ENCODE peak calls at places on chromosomes 7 and 10, in nine cellular contexts. One of them, this sample, is unnamed.

GRCh38 chr10:97849491-97850402 is at the start of gene GOLGA7B:
- DNase-seq in tibial nerve: no peak
- DNase-seq in activated effector memory CD4-positive, alpha-beta T cell treated with anti-CD3 and anti-CD28 coated beads, Interleukin-2, amount 50 U/mL, for 16 hours: peak
- DNase-seq in aorta: no peak
- DNase-seq in activated CD4-positive, alpha-beta T cell treated with anti-CD3 and anti-CD28 coated beads, Interleukin-2, amount 10 ng/mL, durations not matched to agents 7 days and 5 days: peak
- DNase-seq in lower lobe of right lung: peak
- DNase-seq in activated naive CD4-positive, alpha-beta T cell treated with anti-CD3 and anti-CD28 coated beads for 36 hours: peak
- DNase-seq in T-helper 1 cell: peak
- DNase-seq in osteocyte: no peak
- DNase-seq in this sample: peak

GRCh38 chr10:70234668-70235447 is 1.6 kb upstream of the PPA1 start:
- DNase-seq in tibial nerve: peak
- DNase-seq in activated effector memory CD4-positive, alpha-beta T cell treated with anti-CD3 and anti-CD28 coated beads, Interleukin-2, amount 50 U/mL, for 16 hours: no peak
- DNase-seq in aorta: no peak
- DNase-seq in activated CD4-positive, alpha-beta T cell treated with anti-CD3 and anti-CD28 coated beads, Interleukin-2, amount 10 ng/mL, durations not matched to agents 7 days and 5 days: no peak
- DNase-seq in lower lobe of right lung: no peak
- DNase-seq in activated naive CD4-positive, alpha-beta T cell treated with anti-CD3 and anti-CD28 coated beads for 36 hours: no peak
- DNase-seq in T-helper 1 cell: no peak
- DNase-seq in osteocyte: no peak
- DNase-seq in this sample: no peak

GRCh38 chr10:51886438-51887068 is 187.2 kb upstream of the CSTF2T start:
- DNase-seq in tibial nerve: no peak
- DNase-seq in activated effector memory CD4-positive, alpha-beta T cell treated with anti-CD3 and anti-CD28 coated beads, Interleukin-2, amount 50 U/mL, for 16 hours: no peak
- DNase-seq in aorta: no peak
- DNase-seq in activated CD4-positive, alpha-beta T cell treated with anti-CD3 and anti-CD28 coated beads, Interleukin-2, amount 10 ng/mL, durations not matched to agents 7 days and 5 days: no peak
- DNase-seq in lower lobe of right lung: no peak
- DNase-seq in activated naive CD4-positive, alpha-beta T cell treated with anti-CD3 and anti-CD28 coated beads for 36 hours: no peak
- DNase-seq in T-helper 1 cell: no peak
- DNase-seq in osteocyte: no peak
- DNase-seq in this sample: no peak

GRCh38 chr10:78756604-78757442 is 311.9 kb upstream of the ZMIZ1 start:
- DNase-seq in tibial nerve: peak
- DNase-seq in activated effector memory CD4-positive, alpha-beta T cell treated with anti-CD3 and anti-CD28 coated beads, Interleukin-2, amount 50 U/mL, for 16 hours: no peak
- DNase-seq in aorta: peak
- DNase-seq in activated CD4-positive, alpha-beta T cell treated with anti-CD3 and anti-CD28 coated beads, Interleukin-2, amount 10 ng/mL, durations not matched to agents 7 days and 5 days: no peak
- DNase-seq in lower lobe of right lung: peak
- DNase-seq in activated naive CD4-positive, alpha-beta T cell treated with anti-CD3 and anti-CD28 coated beads for 36 hours: peak
- DNase-seq in T-helper 1 cell: no peak
- DNase-seq in osteocyte: no peak
- DNase-seq in this sample: peak

GRCh38 chr10:68542046-68542445 is 14.7 kb upstream of the SLC25A16 start:
- DNase-seq in tibial nerve: no peak
- DNase-seq in activated effector memory CD4-positive, alpha-beta T cell treated with anti-CD3 and anti-CD28 coated beads, Interleukin-2, amount 50 U/mL, for 16 hours: no peak
- DNase-seq in aorta: no peak
- DNase-seq in activated CD4-positive, alpha-beta T cell treated with anti-CD3 and anti-CD28 coated beads, Interleukin-2, amount 10 ng/mL, durations not matched to agents 7 days and 5 days: no peak
- DNase-seq in lower lobe of right lung: no peak
- DNase-seq in activated naive CD4-positive, alpha-beta T cell treated with anti-CD3 and anti-CD28 coated beads for 36 hours: no peak
- DNase-seq in T-helper 1 cell: no peak
- DNase-seq in osteocyte: no peak
- DNase-seq in this sample: no peak

GRCh38 chr10:3636356-3637181 is 148.4 kb downstream of the KLF6 start:
- DNase-seq in tibial nerve: no peak
- DNase-seq in activated effector memory CD4-positive, alpha-beta T cell treated with anti-CD3 and anti-CD28 coated beads, Interleukin-2, amount 50 U/mL, for 16 hours: no peak
- DNase-seq in aorta: no peak
- DNase-seq in activated CD4-positive, alpha-beta T cell treated with anti-CD3 and anti-CD28 coated beads, Interleukin-2, amount 10 ng/mL, durations not matched to agents 7 days and 5 days: no peak
- DNase-seq in lower lobe of right lung: no peak
- DNase-seq in activated naive CD4-positive, alpha-beta T cell treated with anti-CD3 and anti-CD28 coated beads for 36 hours: no peak
- DNase-seq in T-helper 1 cell: no peak
- DNase-seq in osteocyte: no peak
- DNase-seq in this sample: no peak

GRCh38 chr7:123557631-123558505 is at the start of gene NDUFA5:
- DNase-seq in tibial nerve: peak
- DNase-seq in activated effector memory CD4-positive, alpha-beta T cell treated with anti-CD3 and anti-CD28 coated beads, Interleukin-2, amount 50 U/mL, for 16 hours: peak
- DNase-seq in aorta: peak
- DNase-seq in activated CD4-positive, alpha-beta T cell treated with anti-CD3 and anti-CD28 coated beads, Interleukin-2, amount 10 ng/mL, durations not matched to agents 7 days and 5 days: peak
- DNase-seq in lower lobe of right lung: peak
- DNase-seq in activated naive CD4-positive, alpha-beta T cell treated with anti-CD3 and anti-CD28 coated beads for 36 hours: peak
- DNase-seq in T-helper 1 cell: peak
- DNase-seq in osteocyte: peak
- DNase-seq in this sample: peak

GRCh38 chr7:64630496-64630895 is 35.4 kb upstream of the ZNF107 start:
- DNase-seq in tibial nerve: no peak
- DNase-seq in activated effector memory CD4-positive, alpha-beta T cell treated with anti-CD3 and anti-CD28 coated beads, Interleukin-2, amount 50 U/mL, for 16 hours: no peak
- DNase-seq in aorta: no peak
- DNase-seq in activated CD4-positive, alpha-beta T cell treated with anti-CD3 and anti-CD28 coated beads, Interleukin-2, amount 10 ng/mL, durations not matched to agents 7 days and 5 days: no peak
- DNase-seq in lower lobe of right lung: no peak
- DNase-seq in activated naive CD4-positive, alpha-beta T cell treated with anti-CD3 and anti-CD28 coated beads for 36 hours: no peak
- DNase-seq in T-helper 1 cell: no peak
- DNase-seq in osteocyte: no peak
- DNase-seq in this sample: no peak

GRCh38 chr10:4514445-4515108 is 311.4 kb upstream of the AKR1E2 start:
- DNase-seq in tibial nerve: peak
- DNase-seq in activated effector memory CD4-positive, alpha-beta T cell treated with anti-CD3 and anti-CD28 coated beads, Interleukin-2, amount 50 U/mL, for 16 hours: no peak
- DNase-seq in aorta: peak
- DNase-seq in activated CD4-positive, alpha-beta T cell treated with anti-CD3 and anti-CD28 coated beads, Interleukin-2, amount 10 ng/mL, durations not matched to agents 7 days and 5 days: no peak
- DNase-seq in lower lobe of right lung: peak
- DNase-seq in activated naive CD4-positive, alpha-beta T cell treated with anti-CD3 and anti-CD28 coated beads for 36 hours: peak
- DNase-seq in T-helper 1 cell: no peak
- DNase-seq in osteocyte: no peak
- DNase-seq in this sample: peak

GRCh38 chr7:44274623-44274975 is 50.8 kb downstream of the CAMK2B start:
- DNase-seq in tibial nerve: no peak
- DNase-seq in activated effector memory CD4-positive, alpha-beta T cell treated with anti-CD3 and anti-CD28 coated beads, Interleukin-2, amount 50 U/mL, for 16 hours: no peak
- DNase-seq in aorta: peak
- DNase-seq in activated CD4-positive, alpha-beta T cell treated with anti-CD3 and anti-CD28 coated beads, Interleukin-2, amount 10 ng/mL, durations not matched to agents 7 days and 5 days: no peak
- DNase-seq in lower lobe of right lung: peak
- DNase-seq in activated naive CD4-positive, alpha-beta T cell treated with anti-CD3 and anti-CD28 coated beads for 36 hours: no peak
- DNase-seq in T-helper 1 cell: no peak
- DNase-seq in osteocyte: no peak
- DNase-seq in this sample: peak

GRCh38 chr10:93074137-93074596 is 474 bp downstream of the CYP26A1 start:
- DNase-seq in tibial nerve: no peak
- DNase-seq in activated effector memory CD4-positive, alpha-beta T cell treated with anti-CD3 and anti-CD28 coated beads, Interleukin-2, amount 50 U/mL, for 16 hours: no peak
- DNase-seq in aorta: no peak
- DNase-seq in activated CD4-positive, alpha-beta T cell treated with anti-CD3 and anti-CD28 coated beads, Interleukin-2, amount 10 ng/mL, durations not matched to agents 7 days and 5 days: no peak
- DNase-seq in lower lobe of right lung: no peak
- DNase-seq in activated naive CD4-positive, alpha-beta T cell treated with anti-CD3 and anti-CD28 coated beads for 36 hours: no peak
- DNase-seq in T-helper 1 cell: no peak
- DNase-seq in osteocyte: no peak
- DNase-seq in this sample: no peak

GRCh38 chr10:113563306-113564088 is 10.6 kb downstream of the HABP2 start:
- DNase-seq in tibial nerve: peak
- DNase-seq in activated effector memory CD4-positive, alpha-beta T cell treated with anti-CD3 and anti-CD28 coated beads, Interleukin-2, amount 50 U/mL, for 16 hours: peak
- DNase-seq in aorta: peak
- DNase-seq in activated CD4-positive, alpha-beta T cell treated with anti-CD3 and anti-CD28 coated beads, Interleukin-2, amount 10 ng/mL, durations not matched to agents 7 days and 5 days: peak
- DNase-seq in lower lobe of right lung: peak
- DNase-seq in activated naive CD4-positive, alpha-beta T cell treated with anti-CD3 and anti-CD28 coated beads for 36 hours: peak
- DNase-seq in T-helper 1 cell: peak
- DNase-seq in osteocyte: peak
- DNase-seq in this sample: peak

GRCh38 chr7:110521357-110521756 is 569.6 kb upstream of the LRRN3 start:
- DNase-seq in tibial nerve: no peak
- DNase-seq in activated effector memory CD4-positive, alpha-beta T cell treated with anti-CD3 and anti-CD28 coated beads, Interleukin-2, amount 50 U/mL, for 16 hours: no peak
- DNase-seq in aorta: no peak
- DNase-seq in activated CD4-positive, alpha-beta T cell treated with anti-CD3 and anti-CD28 coated beads, Interleukin-2, amount 10 ng/mL, durations not matched to agents 7 days and 5 days: no peak
- DNase-seq in lower lobe of right lung: no peak
- DNase-seq in activated naive CD4-positive, alpha-beta T cell treated with anti-CD3 and anti-CD28 coated beads for 36 hours: no peak
- DNase-seq in T-helper 1 cell: no peak
- DNase-seq in osteocyte: no peak
- DNase-seq in this sample: no peak

GRCh38 chr7:96663871-96664445 is 45.7 kb downstream of the SEM1 start:
- DNase-seq in tibial nerve: no peak
- DNase-seq in activated effector memory CD4-positive, alpha-beta T cell treated with anti-CD3 and anti-CD28 coated beads, Interleukin-2, amount 50 U/mL, for 16 hours: no peak
- DNase-seq in aorta: no peak
- DNase-seq in activated CD4-positive, alpha-beta T cell treated with anti-CD3 and anti-CD28 coated beads, Interleukin-2, amount 10 ng/mL, durations not matched to agents 7 days and 5 days: no peak
- DNase-seq in lower lobe of right lung: no peak
- DNase-seq in activated naive CD4-positive, alpha-beta T cell treated with anti-CD3 and anti-CD28 coated beads for 36 hours: no peak
- DNase-seq in T-helper 1 cell: no peak
- DNase-seq in osteocyte: no peak
- DNase-seq in this sample: no peak

GRCh38 chr7:126483972-126484371 is 768.8 kb downstream of the GRM8 start:
- DNase-seq in tibial nerve: no peak
- DNase-seq in activated effector memory CD4-positive, alpha-beta T cell treated with anti-CD3 and anti-CD28 coated beads, Interleukin-2, amount 50 U/mL, for 16 hours: no peak
- DNase-seq in aorta: no peak
- DNase-seq in activated CD4-positive, alpha-beta T cell treated with anti-CD3 and anti-CD28 coated beads, Interleukin-2, amount 10 ng/mL, durations not matched to agents 7 days and 5 days: no peak
- DNase-seq in lower lobe of right lung: no peak
- DNase-seq in activated naive CD4-positive, alpha-beta T cell treated with anti-CD3 and anti-CD28 coated beads for 36 hours: no peak
- DNase-seq in T-helper 1 cell: no peak
- DNase-seq in osteocyte: no peak
- DNase-seq in this sample: no peak

GRCh38 chr10:31508234-31508633 is 189.2 kb downstream of the ZEB1 start:
- DNase-seq in tibial nerve: no peak
- DNase-seq in activated effector memory CD4-positive, alpha-beta T cell treated with anti-CD3 and anti-CD28 coated beads, Interleukin-2, amount 50 U/mL, for 16 hours: no peak
- DNase-seq in aorta: no peak
- DNase-seq in activated CD4-positive, alpha-beta T cell treated with anti-CD3 and anti-CD28 coated beads, Interleukin-2, amount 10 ng/mL, durations not matched to agents 7 days and 5 days: no peak
- DNase-seq in lower lobe of right lung: no peak
- DNase-seq in activated naive CD4-positive, alpha-beta T cell treated with anti-CD3 and anti-CD28 coated beads for 36 hours: no peak
- DNase-seq in T-helper 1 cell: no peak
- DNase-seq in osteocyte: no peak
- DNase-seq in this sample: no peak

GRCh38 chr7:70681111-70681846 is 450.7 kb upstream of the GALNT17 start:
- DNase-seq in tibial nerve: no peak
- DNase-seq in activated effector memory CD4-positive, alpha-beta T cell treated with anti-CD3 and anti-CD28 coated beads, Interleukin-2, amount 50 U/mL, for 16 hours: no peak
- DNase-seq in aorta: no peak
- DNase-seq in activated CD4-positive, alpha-beta T cell treated with anti-CD3 and anti-CD28 coated beads, Interleukin-2, amount 10 ng/mL, durations not matched to agents 7 days and 5 days: no peak
- DNase-seq in lower lobe of right lung: no peak
- DNase-seq in activated naive CD4-positive, alpha-beta T cell treated with anti-CD3 and anti-CD28 coated beads for 36 hours: no peak
- DNase-seq in T-helper 1 cell: no peak
- DNase-seq in osteocyte: no peak
- DNase-seq in this sample: no peak

This sample was measured in upper lobe of right lung.